ENCODE peak calls at places on chromosome 3, in five cellular contexts. One of them, this sample, is unnamed.

GRCh38 chr3:47250309-47251060 is 32.1 kb downstream of the KIF9 start:
- DNase-seq in right lobe of liver: peak
- DNase-seq in BE2C: peak
- DNase-seq in body of pancreas: peak
- DNase-seq in A549: peak
- DNase-seq in this sample: no peak

GRCh38 chr3:72891053-72891855 is 3.4 kb downstream of the GXYLT2 start:
- DNase-seq in body of pancreas: peak
- DNase-seq in right lobe of liver: no peak
- DNase-seq in A549: no peak
- DNase-seq in BE2C: peak
- DNase-seq in this sample: peak

GRCh38 chr3:129992781-129993180 is 18.3 kb downstream of the TRH start:
- DNase-seq in body of pancreas: no peak
- DNase-seq in A549: peak
- DNase-seq in BE2C: peak
- DNase-seq in right lobe of liver: no peak
- DNase-seq in this sample: no peak

GRCh38 chr3:172717493-172718088 is 6.7 kb upstream of the NCEH1 start:
- DNase-seq in right lobe of liver: no peak
- DNase-seq in A549: peak
- DNase-seq in body of pancreas: no peak
- DNase-seq in BE2C: no peak
- DNase-seq in this sample: no peak

GRCh38 chr3:17074559-17074958 is 189.8 kb downstream of the PLCL2 start:
- DNase-seq in BE2C: no peak
- DNase-seq in A549: no peak
- DNase-seq in right lobe of liver: no peak
- DNase-seq in body of pancreas: no peak
- DNase-seq in this sample: no peak

GRCh38 chr3:173221010-173221409 is 80.0 kb upstream of the SPATA16 start:
- DNase-seq in BE2C: no peak
- DNase-seq in right lobe of liver: no peak
- DNase-seq in body of pancreas: no peak
- DNase-seq in A549: peak
- DNase-seq in this sample: no peak

GRCh38 chr3:122410111-122410510 is 5.8 kb downstream of the WDR5B start:
- DNase-seq in BE2C: no peak
- DNase-seq in A549: no peak
- DNase-seq in right lobe of liver: no peak
- DNase-seq in body of pancreas: no peak
- DNase-seq in this sample: no peak

GRCh38 chr3:45975696-45976095 is 19.9 kb downstream of the FYCO1 start:
- DNase-seq in right lobe of liver: no peak
- DNase-seq in body of pancreas: no peak
- DNase-seq in A549: no peak
- DNase-seq in BE2C: no peak
- DNase-seq in this sample: no peak

GRCh38 chr3:176914764-176915163 is 282.5 kb downstream of the TBL1XR1 start:
- DNase-seq in body of pancreas: peak
- DNase-seq in right lobe of liver: no peak
- DNase-seq in BE2C: no peak
- DNase-seq in A549: no peak
- DNase-seq in this sample: no peak

GRCh38 chr3:46477756-46478155 is 13.1 kb upstream of the LTF start:
- DNase-seq in right lobe of liver: peak
- DNase-seq in body of pancreas: no peak
- DNase-seq in BE2C: no peak
- DNase-seq in A549: no peak
- DNase-seq in this sample: no peak

GRCh38 chr3:135148431-135148830 is 353.4 kb downstream of the EPHB1 start:
- DNase-seq in body of pancreas: peak
- DNase-seq in right lobe of liver: peak
- DNase-seq in BE2C: no peak
- DNase-seq in A549: no peak
- DNase-seq in this sample: peak

GRCh38 chr3:139447486-139447885 is 28.8 kb downstream of the RBP2 start:
- DNase-seq in right lobe of liver: no peak
- DNase-seq in A549: no peak
- DNase-seq in body of pancreas: no peak
- DNase-seq in BE2C: no peak
- DNase-seq in this sample: no peak

GRCh38 chr3:171407746-171408145 is 52.5 kb downstream of the TNIK start:
- DNase-seq in BE2C: no peak
- DNase-seq in A549: no peak
- DNase-seq in body of pancreas: no peak
- DNase-seq in right lobe of liver: no peak
- DNase-seq in this sample: no peak

GRCh38 chr3:46845860-46846623 is 17.2 kb downstream of the MYL3 start:
- DNase-seq in A549: no peak
- DNase-seq in right lobe of liver: peak
- DNase-seq in body of pancreas: peak
- DNase-seq in BE2C: peak
- DNase-seq in this sample: peak

GRCh38 chr3:171077261-171077660 is 50.7 kb upstream of the SLC2A2 start:
- DNase-seq in right lobe of liver: no peak
- DNase-seq in BE2C: no peak
- DNase-seq in body of pancreas: no peak
- DNase-seq in A549: no peak
- DNase-seq in this sample: no peak

GRCh38 chr3:96678325-96678724 is 136.1 kb upstream of the EPHA6 start:
- DNase-seq in A549: no peak
- DNase-seq in right lobe of liver: no peak
- DNase-seq in body of pancreas: no peak
- DNase-seq in BE2C: no peak
- DNase-seq in this sample: no peak

GRCh38 chr3:150733373-150733935 is 29.5 kb downstream of the SIAH2 start:
- DNase-seq in BE2C: peak
- DNase-seq in right lobe of liver: no peak
- DNase-seq in A549: no peak
- DNase-seq in body of pancreas: no peak
- DNase-seq in this sample: no peak

GRCh38 chr3:14818804-14819500 is at the start of gene FGD5:
- DNase-seq in body of pancreas: no peak
- DNase-seq in right lobe of liver: no peak
- DNase-seq in BE2C: no peak
- DNase-seq in A549: no peak
- DNase-seq in this sample: no peak

GRCh38 chr3:174441588-174442316 is 417.4 kb upstream of the NAALADL2 start:
- DNase-seq in body of pancreas: no peak
- DNase-seq in A549: no peak
- DNase-seq in right lobe of liver: no peak
- DNase-seq in BE2C: no peak
- DNase-seq in this sample: no peak

GRCh38 chr3:124676236-124676635 is 54.0 kb upstream of the UMPS start:
- DNase-seq in body of pancreas: no peak
- DNase-seq in right lobe of liver: no peak
- DNase-seq in BE2C: no peak
- DNase-seq in A549: no peak
- DNase-seq in this sample: peak

GRCh38 chr3:14524311-14524711 is 15.8 kb downstream of the GRIP2 start:
- DNase-seq in A549: no peak
- DNase-seq in right lobe of liver: peak
- DNase-seq in body of pancreas: peak
- DNase-seq in BE2C: no peak
- DNase-seq in this sample: no peak

GRCh38 chr3:110816008-110816407 is 255.6 kb upstream of the NECTIN3 start:
- DNase-seq in BE2C: no peak
- DNase-seq in body of pancreas: no peak
- DNase-seq in A549: no peak
- DNase-seq in right lobe of liver: no peak
- DNase-seq in this sample: no peak

GRCh38 chr3:148789156-148789555 is 38.5 kb upstream of the CPB1 start:
- DNase-seq in BE2C: no peak
- DNase-seq in A549: no peak
- DNase-seq in body of pancreas: no peak
- DNase-seq in right lobe of liver: no peak
- DNase-seq in this sample: peak

GRCh38 chr3:152496716-152497115 is 228.0 kb downstream of the MBNL1 start:
- DNase-seq in A549: no peak
- DNase-seq in right lobe of liver: no peak
- DNase-seq in BE2C: no peak
- DNase-seq in body of pancreas: no peak
- DNase-seq in this sample: no peak

GRCh38 chr3:138381413-138381901 is 33.1 kb downstream of the MRAS start:
- DNase-seq in right lobe of liver: no peak
- DNase-seq in A549: no peak
- DNase-seq in BE2C: no peak
- DNase-seq in body of pancreas: peak
- DNase-seq in this sample: no peak

GRCh38 chr3:4821331-4821730 is 157.9 kb upstream of the BHLHE40 start:
- DNase-seq in A549: no peak
- DNase-seq in BE2C: no peak
- DNase-seq in right lobe of liver: no peak
- DNase-seq in body of pancreas: no peak
- DNase-seq in this sample: no peak

GRCh38 chr3:42070089-42070885 is 20.9 kb upstream of the TRAK1 start:
- DNase-seq in BE2C: no peak
- DNase-seq in right lobe of liver: no peak
- DNase-seq in A549: no peak
- DNase-seq in body of pancreas: no peak
- DNase-seq in this sample: no peak

GRCh38 chr3:23580337-23580736 is 225.4 kb upstream of the UBE2E1 start:
- DNase-seq in A549: peak
- DNase-seq in right lobe of liver: no peak
- DNase-seq in BE2C: no peak
- DNase-seq in body of pancreas: no peak
- DNase-seq in this sample: no peak

GRCh38 chr3:149473314-149473990 is 1.0 kb upstream of the TM4SF4 start:
- DNase-seq in right lobe of liver: no peak
- DNase-seq in A549: peak
- DNase-seq in BE2C: peak
- DNase-seq in body of pancreas: peak
- DNase-seq in this sample: peak

GRCh38 chr3:129418041-129418973 is 10.1 kb downstream of the EFCAB12 start:
- DNase-seq in body of pancreas: no peak
- DNase-seq in BE2C: no peak
- DNase-seq in A549: no peak
- DNase-seq in right lobe of liver: peak
- DNase-seq in this sample: no peak

GRCh38 chr3:195748661-195749060 is 27.9 kb downstream of the MUC20 start:
- DNase-seq in body of pancreas: no peak
- DNase-seq in BE2C: no peak
- DNase-seq in right lobe of liver: no peak
- DNase-seq in A549: no peak
- DNase-seq in this sample: no peak

GRCh38 chr3:134419966-134420321 is 45.7 kb upstream of the AMOTL2 start:
- DNase-seq in body of pancreas: no peak
- DNase-seq in right lobe of liver: no peak
- DNase-seq in BE2C: no peak
- DNase-seq in A549: no peak
- DNase-seq in this sample: no peak

GRCh38 chr3:10356461-10356897 is 35.6 kb upstream of the SEC13 start:
- DNase-seq in right lobe of liver: no peak
- DNase-seq in A549: no peak
- DNase-seq in body of pancreas: no peak
- DNase-seq in BE2C: peak
- DNase-seq in this sample: no peak

GRCh38 chr3:136790786-136791185 is 28.1 kb upstream of the SLC35G2 start:
- DNase-seq in body of pancreas: no peak
- DNase-seq in BE2C: no peak
- DNase-seq in right lobe of liver: no peak
- DNase-seq in A549: no peak
- DNase-seq in this sample: no peak

GRCh38 chr3:136789976-136790375 is 28.9 kb upstream of the SLC35G2 start:
- DNase-seq in body of pancreas: no peak
- DNase-seq in right lobe of liver: no peak
- DNase-seq in A549: no peak
- DNase-seq in BE2C: no peak
- DNase-seq in this sample: no peak

GRCh38 chr3:136788154-136788553 is 30.8 kb upstream of the SLC35G2 start:
- DNase-seq in A549: no peak
- DNase-seq in body of pancreas: no peak
- DNase-seq in BE2C: no peak
- DNase-seq in right lobe of liver: no peak
- DNase-seq in this sample: no peak

GRCh38 chr3:136783708-136784191 is 31.6 kb upstream of the STAG1 start:
- DNase-seq in right lobe of liver: no peak
- DNase-seq in body of pancreas: no peak
- DNase-seq in BE2C: no peak
- DNase-seq in A549: no peak
- DNase-seq in this sample: no peak

GRCh38 chr3:136787226-136787793 is 31.6 kb upstream of the SLC35G2 start:
- DNase-seq in body of pancreas: peak
- DNase-seq in A549: no peak
- DNase-seq in right lobe of liver: peak
- DNase-seq in BE2C: no peak
- DNase-seq in this sample: no peak
- H3K4me3 ChIP-seq in body of pancreas: no peak
- H3K4me3 ChIP-seq in A549: no peak
- H3K4me3 ChIP-seq in right lobe of liver: no peak
- H3K4me3 ChIP-seq in BE2C: no peak
- H3K4me3 ChIP-seq in this sample: no peak

GRCh38 chr3:71784201-71784913 is 591 bp downstream of the PROK2 start:
- DNase-seq in A549: no peak
- DNase-seq in body of pancreas: no peak
- DNase-seq in right lobe of liver: no peak
- DNase-seq in BE2C: no peak
- DNase-seq in this sample: no peak
- H3K4me3 ChIP-seq in A549: peak
- H3K4me3 ChIP-seq in body of pancreas: no peak
- H3K4me3 ChIP-seq in right lobe of liver: peak
- H3K4me3 ChIP-seq in BE2C: peak
- H3K4me3 ChIP-seq in this sample: peak

DNA sequence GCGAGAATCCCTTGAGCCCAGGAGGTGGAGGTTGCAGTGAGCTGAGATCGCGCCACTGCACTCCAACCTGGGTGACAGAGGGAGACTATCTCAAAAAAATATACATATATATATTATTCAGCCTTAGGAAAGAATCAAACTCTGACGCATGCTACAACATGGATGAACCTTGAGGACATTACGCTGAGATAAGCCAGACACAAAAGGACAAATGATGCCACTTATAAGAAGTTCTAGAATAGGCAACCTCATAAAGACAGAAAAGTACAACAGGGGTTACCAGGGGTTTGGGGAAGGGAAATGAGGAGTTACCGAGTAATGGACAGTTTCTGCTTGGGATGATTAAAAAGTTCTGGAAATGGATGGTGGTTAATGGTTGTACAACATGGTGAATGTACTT is 727 bp downstream of the PDHB start:
- DNase-seq in right lobe of liver: no peak
- DNase-seq in A549: no peak
- DNase-seq in BE2C: no peak
- DNase-seq in body of pancreas: no peak
- DNase-seq in this sample: no peak
- H3K4me3 ChIP-seq in right lobe of liver: peak
- H3K4me3 ChIP-seq in A549: peak
- H3K4me3 ChIP-seq in BE2C: peak
- H3K4me3 ChIP-seq in body of pancreas: peak
- H3K4me3 ChIP-seq in this sample: peak

GRCh38 chr3:100270218-100270588 is 9.4 kb downstream of the TBC1D23 start:
- DNase-seq in BE2C: no peak
- DNase-seq in right lobe of liver: no peak
- DNase-seq in body of pancreas: no peak
- DNase-seq in A549: no peak
- DNase-seq in this sample: no peak
- H3K4me3 ChIP-seq in BE2C: no peak
- H3K4me3 ChIP-seq in right lobe of liver: no peak
- H3K4me3 ChIP-seq in body of pancreas: no peak
- H3K4me3 ChIP-seq in A549: no peak
- H3K4me3 ChIP-seq in this sample: no peak

This sample was measured in skeletal muscle cell.